ENCODE peak calls at places on chromosomes 6 and 20, in ten cellular contexts. One of them, this sample, is unnamed.
A peak's percentile ranks its signal among the peaks of the same experiment; 100 is the strongest.

GRCh38 chr20:21493049-21493448 is 20.8 kb downstream of the NKX2-2 start:
- DNase-seq in RWPE1: no peak
- DNase-seq in hepatocyte: no peak
- DNase-seq in testis: no peak
- DNase-seq in brain microvascular endothelial cell: no peak
- DNase-seq in colonic mucosa: no peak
- DNase-seq in adrenal gland: no peak
- DNase-seq in endothelial cell of umbilical vein: no peak
- DNase-seq in heart left ventricle: no peak
- DNase-seq in prostate gland: no peak
- DNase-seq in this sample: no peak

GRCh38 chr6:93105017-93105416 is 314.3 kb downstream of the EPHA7 start:
- DNase-seq in prostate gland: no peak
- DNase-seq in endothelial cell of umbilical vein: no peak
- DNase-seq in brain microvascular endothelial cell: no peak
- DNase-seq in adrenal gland: no peak
- DNase-seq in RWPE1: no peak
- DNase-seq in colonic mucosa: no peak
- DNase-seq in hepatocyte: peak; percentile 35
- DNase-seq in heart left ventricle: no peak
- DNase-seq in testis: no peak
- DNase-seq in this sample: no peak

GRCh38 chr20:10306440-10307358 is 88.1 kb downstream of the SNAP25 start:
- DNase-seq in RWPE1: peak; percentile 55
- DNase-seq in brain microvascular endothelial cell: peak; percentile 71
- DNase-seq in prostate gland: no peak
- DNase-seq in endothelial cell of umbilical vein: peak; percentile 68
- DNase-seq in hepatocyte: no peak
- DNase-seq in heart left ventricle: no peak
- DNase-seq in colonic mucosa: no peak
- DNase-seq in testis: no peak
- DNase-seq in adrenal gland: no peak
- DNase-seq in this sample: no peak

GRCh38 chr20:25223179-25223661 is 24.7 kb upstream of the PYGB start:
- DNase-seq in colonic mucosa: peak; percentile 73
- DNase-seq in adrenal gland: no peak
- DNase-seq in testis: no peak
- DNase-seq in RWPE1: peak; percentile 96
- DNase-seq in heart left ventricle: no peak
- DNase-seq in endothelial cell of umbilical vein: peak; percentile 61
- DNase-seq in prostate gland: no peak
- DNase-seq in brain microvascular endothelial cell: peak; percentile 98
- DNase-seq in hepatocyte: peak; percentile 84
- DNase-seq in this sample: no peak

GRCh38 chr20:33843854-33844253 is 32.7 kb downstream of the CHMP4B start:
- DNase-seq in heart left ventricle: peak; percentile 7
- DNase-seq in RWPE1: no peak
- DNase-seq in colonic mucosa: peak; percentile 42
- DNase-seq in brain microvascular endothelial cell: peak; percentile 12
- DNase-seq in prostate gland: peak; percentile 68
- DNase-seq in testis: no peak
- DNase-seq in endothelial cell of umbilical vein: no peak
- DNase-seq in adrenal gland: no peak
- DNase-seq in hepatocyte: no peak
- DNase-seq in this sample: no peak

GRCh38 chr6:166411271-166411670 is 28.5 kb upstream of the MPC1 start:
- DNase-seq in brain microvascular endothelial cell: no peak
- DNase-seq in adrenal gland: no peak
- DNase-seq in heart left ventricle: no peak
- DNase-seq in prostate gland: no peak
- DNase-seq in RWPE1: no peak
- DNase-seq in endothelial cell of umbilical vein: no peak
- DNase-seq in colonic mucosa: no peak
- DNase-seq in testis: no peak
- DNase-seq in hepatocyte: no peak
- DNase-seq in this sample: no peak

GRCh38 chr6:34938268-34938667 is 49.2 kb downstream of the ANKS1A start:
- DNase-seq in hepatocyte: no peak
- DNase-seq in brain microvascular endothelial cell: no peak
- DNase-seq in endothelial cell of umbilical vein: no peak
- DNase-seq in adrenal gland: no peak
- DNase-seq in RWPE1: no peak
- DNase-seq in testis: no peak
- DNase-seq in prostate gland: no peak
- DNase-seq in colonic mucosa: no peak
- DNase-seq in heart left ventricle: no peak
- DNase-seq in this sample: no peak

GRCh38 chr6:62819640-62820039 is 391.6 kb upstream of the FKBP1C start:
- DNase-seq in prostate gland: no peak
- DNase-seq in adrenal gland: no peak
- DNase-seq in brain microvascular endothelial cell: no peak
- DNase-seq in colonic mucosa: no peak
- DNase-seq in heart left ventricle: no peak
- DNase-seq in hepatocyte: no peak
- DNase-seq in RWPE1: no peak
- DNase-seq in testis: no peak
- DNase-seq in endothelial cell of umbilical vein: no peak
- DNase-seq in this sample: no peak

GRCh38 chr6:140078552-140079126 is 704.2 kb upstream of the CITED2 start:
- DNase-seq in colonic mucosa: no peak
- DNase-seq in heart left ventricle: no peak
- DNase-seq in RWPE1: no peak
- DNase-seq in prostate gland: no peak
- DNase-seq in testis: no peak
- DNase-seq in endothelial cell of umbilical vein: peak; percentile 80
- DNase-seq in adrenal gland: no peak
- DNase-seq in hepatocyte: peak; percentile 16
- DNase-seq in brain microvascular endothelial cell: peak; percentile 79
- DNase-seq in this sample: no peak

GRCh38 chr6:24882295-24882694 is 53.5 kb downstream of the RIPOR2 start:
- DNase-seq in hepatocyte: no peak
- DNase-seq in endothelial cell of umbilical vein: no peak
- DNase-seq in colonic mucosa: no peak
- DNase-seq in prostate gland: no peak
- DNase-seq in heart left ventricle: no peak
- DNase-seq in brain microvascular endothelial cell: no peak
- DNase-seq in adrenal gland: no peak
- DNase-seq in RWPE1: no peak
- DNase-seq in testis: no peak
- DNase-seq in this sample: no peak
- H3K27ac ChIP-seq in hepatocyte: no peak overlapping the region
- H3K27ac ChIP-seq in endothelial cell of umbilical vein: no peak overlapping the region
- H3K27ac ChIP-seq in colonic mucosa: no peak overlapping the region
- H3K27ac ChIP-seq in prostate gland: no peak overlapping the region
- H3K27ac ChIP-seq in heart left ventricle: no peak overlapping the region
- H3K27ac ChIP-seq in brain microvascular endothelial cell: no peak overlapping the region
- H3K27ac ChIP-seq in adrenal gland: no peak overlapping the region
- H3K27ac ChIP-seq in RWPE1: no peak overlapping the region
- H3K27ac ChIP-seq in testis: no peak overlapping the region
- H3K27ac ChIP-seq in this sample: no peak overlapping the region

GRCh38 chr20:235891-236290 is 8.8 kb downstream of the DEFB129 start:
- DNase-seq in brain microvascular endothelial cell: no peak
- DNase-seq in endothelial cell of umbilical vein: peak; percentile 16
- DNase-seq in testis: peak; percentile 54
- DNase-seq in heart left ventricle: no peak
- DNase-seq in adrenal gland: no peak
- DNase-seq in prostate gland: peak; percentile 57
- DNase-seq in colonic mucosa: no peak
- DNase-seq in hepatocyte: peak; percentile 12
- DNase-seq in RWPE1: peak; percentile 66
- DNase-seq in this sample: no peak
- TF ChIP-seq CTCF in brain microvascular endothelial cell: peak; percentile 16
- TF ChIP-seq CTCF in endothelial cell of umbilical vein: peak; percentile 21
- TF ChIP-seq CTCF in testis: no peak
- TF ChIP-seq CTCF in heart left ventricle: peak; percentile 27
- TF ChIP-seq CTCF in adrenal gland: no peak
- TF ChIP-seq CTCF in prostate gland: no peak
- TF ChIP-seq CTCF in colonic mucosa: no peak
- TF ChIP-seq CTCF in hepatocyte: peak; percentile 28
- TF ChIP-seq CTCF in RWPE1: peak; percentile 77
- TF ChIP-seq CTCF in this sample: no peak

GRCh38 chr6:37258405-37258704 is 411 bp upstream of the TMEM217 start:
- DNase-seq in prostate gland: no peak
- DNase-seq in colonic mucosa: no peak
- DNase-seq in testis: no peak
- DNase-seq in heart left ventricle: no peak
- DNase-seq in adrenal gland: no peak
- DNase-seq in RWPE1: no peak
- DNase-seq in brain microvascular endothelial cell: no peak
- DNase-seq in endothelial cell of umbilical vein: no peak
- DNase-seq in hepatocyte: no peak
- DNase-seq in this sample: no peak

GRCh38 chr6:37256692-37257319 is 766 bp upstream of the TBC1D22B start:
- DNase-seq in adrenal gland: no peak
- DNase-seq in testis: no peak
- DNase-seq in hepatocyte: no peak
- DNase-seq in prostate gland: no peak
- DNase-seq in endothelial cell of umbilical vein: peak; percentile 25
- DNase-seq in colonic mucosa: no peak
- DNase-seq in RWPE1: no peak
- DNase-seq in heart left ventricle: no peak
- DNase-seq in brain microvascular endothelial cell: no peak
- DNase-seq in this sample: no peak

GRCh38 chr6:37257634-37258404 is at the start of the genes TBC1D22B and TMEM217:
- DNase-seq in hepatocyte: peak; percentile 98
- DNase-seq in adrenal gland: peak; percentile 98
- DNase-seq in testis: peak; percentile 99
- DNase-seq in colonic mucosa: peak; percentile 98
- DNase-seq in endothelial cell of umbilical vein: peak; percentile 96
- DNase-seq in prostate gland: peak; percentile 98
- DNase-seq in brain microvascular endothelial cell: peak; percentile 93
- DNase-seq in RWPE1: peak; percentile 99
- DNase-seq in heart left ventricle: peak; percentile 97
- DNase-seq in this sample: peak; percentile 97

GRCh38 chr6:37258716-37259115 is 772 bp upstream of the TMEM217 start:
- DNase-seq in testis: no peak
- DNase-seq in brain microvascular endothelial cell: no peak
- DNase-seq in RWPE1: no peak
- DNase-seq in heart left ventricle: no peak
- DNase-seq in endothelial cell of umbilical vein: peak; percentile 50
- DNase-seq in adrenal gland: no peak
- DNase-seq in prostate gland: no peak
- DNase-seq in hepatocyte: no peak
- DNase-seq in colonic mucosa: no peak
- DNase-seq in this sample: no peak

DNA sequence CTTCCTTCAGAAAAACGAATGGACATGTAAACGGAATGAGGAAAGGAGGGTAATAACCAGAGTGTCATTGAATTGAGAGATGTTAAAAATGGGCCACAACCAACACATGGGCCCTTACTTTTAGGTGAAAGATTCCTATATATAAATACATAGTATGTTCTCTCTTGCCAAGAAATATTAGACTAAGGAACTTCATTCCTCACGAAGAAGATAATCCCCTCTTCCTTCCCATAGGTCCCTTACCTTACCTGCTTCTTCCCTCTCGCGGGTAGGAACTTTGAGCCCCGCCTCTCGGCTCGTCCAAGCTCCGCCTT is 295 bp upstream of the TBC1D22B start:
- DNase-seq in colonic mucosa: no peak
- DNase-seq in RWPE1: no peak
- DNase-seq in endothelial cell of umbilical vein: no peak
- DNase-seq in adrenal gland: no peak
- DNase-seq in brain microvascular endothelial cell: no peak
- DNase-seq in heart left ventricle: no peak
- DNase-seq in testis: no peak
- DNase-seq in prostate gland: no peak
- DNase-seq in hepatocyte: no peak
- DNase-seq in this sample: no peak
- H3K27ac ChIP-seq in colonic mucosa: peak overlapping the region; percentile 0
- H3K27ac ChIP-seq in RWPE1: peak overlapping the region; percentile 76
- H3K27ac ChIP-seq in endothelial cell of umbilical vein: peak overlapping the region; percentile 97
- H3K27ac ChIP-seq in adrenal gland: peak overlapping the region; percentile 8
- H3K27ac ChIP-seq in brain microvascular endothelial cell: no peak overlapping the region
- H3K27ac ChIP-seq in heart left ventricle: peak overlapping the region; percentile 90
- H3K27ac ChIP-seq in testis: no peak overlapping the region
- H3K27ac ChIP-seq in prostate gland: no peak overlapping the region
- H3K27ac ChIP-seq in hepatocyte: no peak overlapping the region
- H3K27ac ChIP-seq in this sample: peak overlapping the region; percentile 81

DNA sequence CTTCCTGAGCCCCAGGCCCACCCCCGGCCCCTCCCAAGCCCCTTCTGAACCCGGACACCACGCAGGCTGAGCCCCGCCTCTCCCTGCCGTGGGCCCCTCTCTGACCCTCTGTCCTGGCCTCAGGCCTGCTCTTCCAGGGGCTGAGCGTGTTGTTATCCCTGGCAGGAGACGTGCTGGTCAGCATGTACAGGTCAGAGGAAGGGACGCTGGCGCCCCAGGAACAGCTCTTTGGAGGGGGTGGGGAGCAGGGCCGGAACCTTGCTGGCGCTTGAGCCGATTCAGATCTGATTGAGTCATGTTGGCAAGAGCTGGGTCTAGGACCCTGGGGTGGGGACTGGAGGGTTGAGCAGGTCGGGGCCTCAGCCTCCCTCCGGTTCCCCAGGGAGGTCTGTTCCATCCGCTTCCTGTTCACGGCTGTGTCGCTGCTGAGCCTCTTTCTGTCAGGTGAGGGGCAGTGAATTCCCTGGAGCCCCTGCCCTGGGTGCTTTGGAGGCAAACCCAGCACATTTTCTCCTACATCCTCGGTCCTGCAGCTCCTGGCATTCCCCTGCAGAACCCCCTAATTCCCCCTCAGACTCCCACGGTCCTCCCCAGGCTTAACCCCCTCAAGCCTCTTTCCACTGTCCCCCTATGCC is 1.9 kb downstream of the SPAG4 start:
- DNase-seq in hepatocyte: peak; percentile 69
- DNase-seq in RWPE1: peak; percentile 75
- DNase-seq in brain microvascular endothelial cell: peak; percentile 48
- DNase-seq in testis: peak; percentile 54
- DNase-seq in prostate gland: no peak
- DNase-seq in adrenal gland: peak; percentile 79
- DNase-seq in heart left ventricle: peak; percentile 67
- DNase-seq in endothelial cell of umbilical vein: peak; percentile 67
- DNase-seq in colonic mucosa: peak; percentile 57
- DNase-seq in this sample: peak; percentile 81
- TF ChIP-seq CTCF in hepatocyte: peak; percentile 24
- TF ChIP-seq CTCF in RWPE1: peak; percentile 12
- TF ChIP-seq CTCF in brain microvascular endothelial cell: peak; percentile 61
- TF ChIP-seq CTCF in testis: peak; percentile 11
- TF ChIP-seq CTCF in prostate gland: no peak
- TF ChIP-seq CTCF in adrenal gland: peak; percentile 8
- TF ChIP-seq CTCF in heart left ventricle: no peak
- TF ChIP-seq CTCF in endothelial cell of umbilical vein: peak; percentile 27
- TF ChIP-seq CTCF in colonic mucosa: peak; percentile 20
- TF ChIP-seq CTCF in this sample: peak; percentile 30

This sample was measured in coronary artery.